ENCODE peak calls at places on chromosomes 5 and 9, in four cellular contexts. One of them, this sample, is unnamed.

GRCh38 chr5:95773325-95774059 is 42.4 kb downstream of the RHOBTB3 start:
- DNase-seq in ELF-1: no peak
- DNase-seq in RCC 7860: peak
- DNase-seq in activated naive CD4-positive, alpha-beta T cell treated with anti-CD3 and anti-CD28 coated beads, Interleukin-2, amount 50 U/mL, for 16 hours: no peak
- DNase-seq in this sample: no peak

GRCh38 chr5:50963647-50964584 is 297.5 kb downstream of the PARP8 start:
- DNase-seq in ELF-1: peak
- DNase-seq in RCC 7860: no peak
- DNase-seq in activated naive CD4-positive, alpha-beta T cell treated with anti-CD3 and anti-CD28 coated beads, Interleukin-2, amount 50 U/mL, for 16 hours: no peak
- DNase-seq in this sample: no peak

GRCh38 chr9:110065527-110065926 is 142.4 kb downstream of the C9orf152 start:
- DNase-seq in ELF-1: no peak
- DNase-seq in RCC 7860: no peak
- DNase-seq in activated naive CD4-positive, alpha-beta T cell treated with anti-CD3 and anti-CD28 coated beads, Interleukin-2, amount 50 U/mL, for 16 hours: no peak
- DNase-seq in this sample: no peak

GRCh38 chr9:136655244-136656225 is 7.2 kb upstream of the EGFL7 start:
- DNase-seq in ELF-1: no peak
- DNase-seq in RCC 7860: no peak
- DNase-seq in activated naive CD4-positive, alpha-beta T cell treated with anti-CD3 and anti-CD28 coated beads, Interleukin-2, amount 50 U/mL, for 16 hours: no peak
- DNase-seq in this sample: no peak

GRCh38 chr5:93576015-93576414 is 5.0 kb downstream of the NR2F1-AS1 start:
- DNase-seq in ELF-1: no peak
- DNase-seq in RCC 7860: no peak
- DNase-seq in activated naive CD4-positive, alpha-beta T cell treated with anti-CD3 and anti-CD28 coated beads, Interleukin-2, amount 50 U/mL, for 16 hours: no peak
- DNase-seq in this sample: no peak

GRCh38 chr9:136847065-136847826 is 2.0 kb upstream of the PHPT1 start:
- DNase-seq in ELF-1: peak
- DNase-seq in RCC 7860: peak
- DNase-seq in activated naive CD4-positive, alpha-beta T cell treated with anti-CD3 and anti-CD28 coated beads, Interleukin-2, amount 50 U/mL, for 16 hours: no peak
- DNase-seq in this sample: no peak

GRCh38 chr5:141919218-141920129 is 4.2 kb upstream of the DELE1 start:
- DNase-seq in ELF-1: no peak
- DNase-seq in RCC 7860: no peak
- DNase-seq in activated naive CD4-positive, alpha-beta T cell treated with anti-CD3 and anti-CD28 coated beads, Interleukin-2, amount 50 U/mL, for 16 hours: no peak
- DNase-seq in this sample: no peak

GRCh38 chr5:179293276-179293675 is 52.0 kb downstream of the ADAMTS2 start:
- DNase-seq in ELF-1: no peak
- DNase-seq in RCC 7860: no peak
- DNase-seq in activated naive CD4-positive, alpha-beta T cell treated with anti-CD3 and anti-CD28 coated beads, Interleukin-2, amount 50 U/mL, for 16 hours: no peak
- DNase-seq in this sample: no peak

GRCh38 chr5:134437340-134438267 is 25.9 kb upstream of the CDKN2AIPNL start:
- DNase-seq in ELF-1: no peak
- DNase-seq in RCC 7860: peak
- DNase-seq in activated naive CD4-positive, alpha-beta T cell treated with anti-CD3 and anti-CD28 coated beads, Interleukin-2, amount 50 U/mL, for 16 hours: no peak
- DNase-seq in this sample: no peak

GRCh38 chr9:127627494-127627855 is 15.4 kb downstream of the STXBP1 start:
- DNase-seq in ELF-1: no peak
- DNase-seq in RCC 7860: no peak
- DNase-seq in activated naive CD4-positive, alpha-beta T cell treated with anti-CD3 and anti-CD28 coated beads, Interleukin-2, amount 50 U/mL, for 16 hours: no peak
- DNase-seq in this sample: no peak

GRCh38 chr5:32229586-32229985 is 55.5 kb upstream of the GOLPH3 start:
- DNase-seq in ELF-1: peak
- DNase-seq in RCC 7860: no peak
- DNase-seq in activated naive CD4-positive, alpha-beta T cell treated with anti-CD3 and anti-CD28 coated beads, Interleukin-2, amount 50 U/mL, for 16 hours: no peak
- DNase-seq in this sample: no peak

GRCh38 chr9:137028281-137029057 is 432 bp upstream of the ABCA2 start:
- DNase-seq in ELF-1: peak
- DNase-seq in RCC 7860: peak
- DNase-seq in activated naive CD4-positive, alpha-beta T cell treated with anti-CD3 and anti-CD28 coated beads, Interleukin-2, amount 50 U/mL, for 16 hours: peak
- DNase-seq in this sample: no peak

GRCh38 chr5:155455791-155456514 is 442.4 kb downstream of the KIF4B start:
- DNase-seq in ELF-1: no peak
- DNase-seq in RCC 7860: no peak
- DNase-seq in activated naive CD4-positive, alpha-beta T cell treated with anti-CD3 and anti-CD28 coated beads, Interleukin-2, amount 50 U/mL, for 16 hours: no peak
- DNase-seq in this sample: no peak

GRCh38 chr9:85416720-85417119 is 325.0 kb downstream of the AGTPBP1 start:
- DNase-seq in ELF-1: no peak
- DNase-seq in RCC 7860: no peak
- DNase-seq in activated naive CD4-positive, alpha-beta T cell treated with anti-CD3 and anti-CD28 coated beads, Interleukin-2, amount 50 U/mL, for 16 hours: no peak
- DNase-seq in this sample: no peak

GRCh38 chr9:86487222-86487841 is 133.1 kb upstream of the TUT7 start:
- DNase-seq in ELF-1: no peak
- DNase-seq in RCC 7860: peak
- DNase-seq in activated naive CD4-positive, alpha-beta T cell treated with anti-CD3 and anti-CD28 coated beads, Interleukin-2, amount 50 U/mL, for 16 hours: no peak
- DNase-seq in this sample: no peak

GRCh38 chr5:39691993-39692392 is 267.2 kb upstream of the DAB2 start:
- DNase-seq in ELF-1: no peak
- DNase-seq in RCC 7860: no peak
- DNase-seq in activated naive CD4-positive, alpha-beta T cell treated with anti-CD3 and anti-CD28 coated beads, Interleukin-2, amount 50 U/mL, for 16 hours: no peak
- DNase-seq in this sample: no peak

GRCh38 chr5:181241393-181241975 is 2.2 kb downstream of the RACK1 start:
- DNase-seq in ELF-1: no peak
- DNase-seq in RCC 7860: peak
- DNase-seq in activated naive CD4-positive, alpha-beta T cell treated with anti-CD3 and anti-CD28 coated beads, Interleukin-2, amount 50 U/mL, for 16 hours: peak
- DNase-seq in this sample: no peak

GRCh38 chr5:150637245-150638052 is 3.0 kb upstream of the SYNPO start:
- DNase-seq in ELF-1: peak
- DNase-seq in RCC 7860: peak
- DNase-seq in activated naive CD4-positive, alpha-beta T cell treated with anti-CD3 and anti-CD28 coated beads, Interleukin-2, amount 50 U/mL, for 16 hours: no peak
- DNase-seq in this sample: no peak

GRCh38 chr9:136695435-136695895 is 8.2 kb upstream of the AGPAT2 start:
- DNase-seq in ELF-1: no peak
- DNase-seq in RCC 7860: no peak
- DNase-seq in activated naive CD4-positive, alpha-beta T cell treated with anti-CD3 and anti-CD28 coated beads, Interleukin-2, amount 50 U/mL, for 16 hours: no peak
- DNase-seq in this sample: no peak

GRCh38 chr5:6525910-6526309 is 77.3 kb downstream of the UBE2QL1 start:
- DNase-seq in ELF-1: peak
- DNase-seq in RCC 7860: peak
- DNase-seq in activated naive CD4-positive, alpha-beta T cell treated with anti-CD3 and anti-CD28 coated beads, Interleukin-2, amount 50 U/mL, for 16 hours: no peak
- DNase-seq in this sample: no peak

GRCh38 chr5:101429241-101429640 is 526.2 kb upstream of the ST8SIA4 start:
- DNase-seq in ELF-1: no peak
- DNase-seq in RCC 7860: no peak
- DNase-seq in activated naive CD4-positive, alpha-beta T cell treated with anti-CD3 and anti-CD28 coated beads, Interleukin-2, amount 50 U/mL, for 16 hours: no peak
- DNase-seq in this sample: no peak

GRCh38 chr9:17013010-17013409 is 121.8 kb upstream of the CNTLN start:
- DNase-seq in ELF-1: no peak
- DNase-seq in RCC 7860: no peak
- DNase-seq in activated naive CD4-positive, alpha-beta T cell treated with anti-CD3 and anti-CD28 coated beads, Interleukin-2, amount 50 U/mL, for 16 hours: no peak
- DNase-seq in this sample: no peak

GRCh38 chr9:124695280-124695890 is 75.7 kb downstream of the NR6A1 start:
- DNase-seq in ELF-1: peak
- DNase-seq in RCC 7860: peak
- DNase-seq in activated naive CD4-positive, alpha-beta T cell treated with anti-CD3 and anti-CD28 coated beads, Interleukin-2, amount 50 U/mL, for 16 hours: no peak
- DNase-seq in this sample: no peak

GRCh38 chr9:71863652-71864051 is 47.3 kb downstream of the ABHD17B start:
- DNase-seq in ELF-1: no peak
- DNase-seq in RCC 7860: no peak
- DNase-seq in activated naive CD4-positive, alpha-beta T cell treated with anti-CD3 and anti-CD28 coated beads, Interleukin-2, amount 50 U/mL, for 16 hours: no peak
- DNase-seq in this sample: no peak

GRCh38 chr9:99239341-99240055 is 17.4 kb downstream of the SEC61B start:
- DNase-seq in ELF-1: no peak
- DNase-seq in RCC 7860: no peak
- DNase-seq in activated naive CD4-positive, alpha-beta T cell treated with anti-CD3 and anti-CD28 coated beads, Interleukin-2, amount 50 U/mL, for 16 hours: no peak
- DNase-seq in this sample: no peak

GRCh38 chr5:151805414-151806225 is 33.9 kb downstream of the G3BP1 start:
- DNase-seq in ELF-1: no peak
- DNase-seq in RCC 7860: no peak
- DNase-seq in activated naive CD4-positive, alpha-beta T cell treated with anti-CD3 and anti-CD28 coated beads, Interleukin-2, amount 50 U/mL, for 16 hours: no peak
- DNase-seq in this sample: no peak

GRCh38 chr9:89154651-89155336 is 23.8 kb downstream of the SHC3 start:
- DNase-seq in ELF-1: no peak
- DNase-seq in RCC 7860: peak
- DNase-seq in activated naive CD4-positive, alpha-beta T cell treated with anti-CD3 and anti-CD28 coated beads, Interleukin-2, amount 50 U/mL, for 16 hours: no peak
- DNase-seq in this sample: no peak

GRCh38 chr5:111389390-111390082 is 122.8 kb downstream of the STARD4 start:
- DNase-seq in ELF-1: no peak
- DNase-seq in RCC 7860: peak
- DNase-seq in activated naive CD4-positive, alpha-beta T cell treated with anti-CD3 and anti-CD28 coated beads, Interleukin-2, amount 50 U/mL, for 16 hours: no peak
- DNase-seq in this sample: no peak

GRCh38 chr9:123757547-123757946 is 172.4 kb downstream of the DENND1A start:
- DNase-seq in ELF-1: peak
- DNase-seq in RCC 7860: no peak
- DNase-seq in activated naive CD4-positive, alpha-beta T cell treated with anti-CD3 and anti-CD28 coated beads, Interleukin-2, amount 50 U/mL, for 16 hours: no peak
- DNase-seq in this sample: no peak

GRCh38 chr5:1139366-1139765 is 27.5 kb upstream of the SLC12A7 start:
- DNase-seq in ELF-1: no peak
- DNase-seq in RCC 7860: no peak
- DNase-seq in activated naive CD4-positive, alpha-beta T cell treated with anti-CD3 and anti-CD28 coated beads, Interleukin-2, amount 50 U/mL, for 16 hours: no peak
- DNase-seq in this sample: no peak

GRCh38 chr5:8943301-8943700 is 602.6 kb downstream of the SEMA5A start:
- DNase-seq in ELF-1: no peak
- DNase-seq in RCC 7860: no peak
- DNase-seq in activated naive CD4-positive, alpha-beta T cell treated with anti-CD3 and anti-CD28 coated beads, Interleukin-2, amount 50 U/mL, for 16 hours: no peak
- DNase-seq in this sample: no peak

GRCh38 chr9:137978262-137978714 is 100.7 kb downstream of the CACNA1B start:
- DNase-seq in ELF-1: no peak
- DNase-seq in RCC 7860: no peak
- DNase-seq in activated naive CD4-positive, alpha-beta T cell treated with anti-CD3 and anti-CD28 coated beads, Interleukin-2, amount 50 U/mL, for 16 hours: no peak
- DNase-seq in this sample: no peak